ENCODE peak calls at places on chromosomes 5 and 9, in five cellular contexts. N is heart left ventricle, E is AG04450, U is GM23338, V is NCI-H510A treated with DMSO at 0.1 percent for 48 hours. W is an unnamed sample.

GRCh38 chr5:119537704-119538103 is 85.4 kb downstream of the HSD17B4 start:
- DNase-seq in N (no peak), E (no peak), U (no peak), V (no peak), W (no peak)

GRCh38 chr9:107229146-107229545 is 53.9 kb upstream of the RAD23B start:
- DNase-seq in E (no peak), N (no peak), U (no peak), V (no peak), W (no peak)

GRCh38 chr9:31674264-31674663 is 710.2 kb upstream of the ACO1 start:
- DNase-seq in E (no peak), N (no peak), U (no peak), V (no peak), W (no peak)

GRCh38 chr9:91273853-91274552 is 87.7 kb downstream of the AUH start:
- DNase-seq in U (no peak), V (no peak), E (no peak), N (no peak), W (no peak)

GRCh38 chr5:172870261-172870806 is 36.3 kb downstream of the ERGIC1 start:
- DNase-seq in U (no peak), N (peak), V (no peak), E (no peak), W (no peak)

GRCh38 chr5:14410068-14410941 is 171.3 kb upstream of the OTULINL start:
- DNase-seq in E (no peak), N (no peak), U (no peak), V (no peak), W (no peak)

GRCh38 chr9:127570533-127571111 is 41.5 kb upstream of the STXBP1 start:
- DNase-seq in V (peak), U (no peak), E (no peak), N (no peak), W (no peak)

GRCh38 chr9:105681724-105682123 is 12.6 kb upstream of the TMEM38B start:
- DNase-seq in U (no peak), V (no peak), N (no peak), E (no peak), W (no peak)

GRCh38 chr5:108727154-108727638 is 20.5 kb upstream of the FER start:
- DNase-seq in E (no peak), V (peak), N (no peak), U (peak), W (peak)

GRCh38 chr5:153998768-153999167 is 39.9 kb downstream of the FAM114A2 start:
- DNase-seq in U (no peak), N (no peak), E (no peak), V (no peak), W (no peak)

GRCh38 chr9:99562263-99562565 is 259.5 kb upstream of the NR4A3 start:
- DNase-seq in V (no peak), N (no peak), U (no peak), E (no peak), W (no peak)

GRCh38 chr5:62640437-62640836 is 61.8 kb downstream of the LRRC70 start:
- DNase-seq in U (no peak), V (no peak), N (no peak), E (no peak), W (no peak)

GRCh38 chr5:51860532-51861018 is 477.3 kb downstream of the ISL1 start:
- DNase-seq in V (no peak), E (no peak), N (no peak), U (no peak), W (no peak)

GRCh38 chr9:77562021-77562748 is 85.9 kb downstream of the GNA14 start:
- DNase-seq in E (no peak), V (no peak), U (no peak), N (no peak), W (no peak)

GRCh38 chr5:110956280-110956912 is 115.1 kb upstream of the TSLP start:
- DNase-seq in U (peak), V (peak), N (no peak), E (no peak), W (no peak)

GRCh38 chr5:15993334-15993733 is 186.3 kb downstream of the MARCHF11 start:
- DNase-seq in V (peak), U (no peak), N (no peak), E (no peak), W (no peak)

GRCh38 chr5:154313360-154314017 is 123.0 kb downstream of the GALNT10 start:
- DNase-seq in U (no peak), V (no peak), E (no peak), N (no peak), W (no peak)

GRCh38 chr5:41722359-41722950 is 147.8 kb downstream of the OXCT1 start:
- DNase-seq in U (peak), E (no peak), N (no peak), V (no peak), W (no peak)

GRCh38 chr5:121257621-121258020 is 594.1 kb upstream of the FTMT start:
- DNase-seq in V (no peak), E (no peak), N (no peak), U (no peak), W (no peak)

GRCh38 chr5:173045481-173045880 is 10.7 kb upstream of the CREBRF start:
- DNase-seq in U (peak), V (no peak), E (no peak), N (no peak), W (no peak)

GRCh38 chr9:137519553-137519952 is 30.6 kb downstream of the PNPLA7 start:
- DNase-seq in E (no peak), N (no peak), U (no peak), V (no peak), W (no peak)

GRCh38 chr5:117065161-117065560 is 490.5 kb upstream of the SEMA6A start:
- DNase-seq in E (no peak), V (no peak), N (no peak), U (no peak), W (no peak)

GRCh38 chr9:19785230-19785629 is 3.6 kb downstream of the SLC24A2 start:
- DNase-seq in N (no peak), E (no peak), V (no peak), U (no peak), W (no peak)

GRCh38 chr9:4313144-4313543 is 13.3 kb upstream of the GLIS3 start:
- DNase-seq in V (no peak), U (no peak), N (no peak), E (no peak), W (no peak)

GRCh38 chr9:119802115-119802514 is 432.9 kb upstream of the BRINP1 start:
- DNase-seq in N (no peak), V (no peak), U (no peak), E (no peak), W (no peak)

GRCh38 chr5:2833513-2833912 is 82.0 kb upstream of the IRX2 start:
- DNase-seq in N (no peak), E (no peak), V (no peak), U (no peak), W (no peak)

GRCh38 chr5:126115230-126115629 is 308.0 kb upstream of the GRAMD2B start:
- DNase-seq in E (no peak), V (no peak), U (no peak), N (no peak), W (no peak)

GRCh38 chr5:122653087-122654017 is 121.5 kb upstream of the SNX2 start:
- DNase-seq in E (no peak), U (no peak), V (no peak), N (no peak), W (no peak)

GRCh38 chr9:129693741-129694140 is 28.3 kb downstream of the PRRX2 start:
- DNase-seq in N (no peak), E (no peak), V (no peak), U (no peak), W (no peak)

GRCh38 chr9:30075451-30076199 is 2308.8 kb upstream of the ACO1 start:
- DNase-seq in N (no peak), U (no peak), E (no peak), V (no peak), W (no peak)

GRCh38 chr5:124789104-124789605 is 42.7 kb upstream of the ZNF608 start:
- DNase-seq in N (no peak), E (no peak), U (no peak), V (no peak), W (no peak)

GRCh38 chr9:1883004-1883403 is 132.1 kb upstream of the SMARCA2 start:
- DNase-seq in E (no peak), U (no peak), V (no peak), N (no peak), W (no peak)

GRCh38 chr5:38655691-38656090 is 99.2 kb upstream of the LIFR start:
- DNase-seq in E (no peak), U (no peak), V (no peak), N (no peak), W (no peak)

GRCh38 chr5:38467353-38468040 is 88.9 kb downstream of the LIFR start:
- DNase-seq in U (no peak), V (no peak), E (no peak), N (peak), W (no peak)

GRCh38 chr9:18739127-18739526 is 265.2 kb downstream of the ADAMTSL1 start:
- DNase-seq in U (no peak), V (no peak), E (no peak), N (no peak), W (no peak)

GRCh38 chr9:74821636-74822035 is 66.1 kb downstream of the TRPM6 start:
- DNase-seq in U (no peak), E (no peak), N (no peak), V (no peak), W (no peak)

GRCh38 chr5:65262094-65262493 is 219.6 kb downstream of the ADAMTS6 start:
- DNase-seq in U (no peak), V (no peak), E (no peak), N (no peak), W (peak)

GRCh38 chr9:71783120-71783523 is 14.8 kb upstream of the CEMIP2 start:
- DNase-seq in V (peak), N (peak), E (no peak), U (no peak), W (peak)

GRCh38 chr9:121354770-121355169 is 15.3 kb downstream of the STOM start:
- DNase-seq in N (no peak), U (no peak), V (no peak), E (peak), W (no peak)

W was measured in DMS153.